ENCODE peak calls at places on chromosomes 3 and 15, in six cellular contexts. N is K562, C is GM12891, R is GM12878, X is HepG2, L is H1. E is an unnamed sample.

GRCh38 chr3:13079510-13079909 is 6.3 kb upstream of the IQSEC1 start:
- DNase-seq in N (no peak), C (no peak), R (no peak), X (no peak), L (no peak), E (no peak)

GRCh38 chr3:82676356-82677026 is 915.0 kb upstream of the GBE1 start:
- DNase-seq in N (no peak), C (no peak), R (no peak), X (no peak), L (no peak), E (no peak)

GRCh38 chr15:95565702-95566101 is 764.8 kb upstream of the NR2F2 start:
- DNase-seq in N (no peak), C (no peak), R (no peak), X (no peak), L (no peak), E (no peak)

GRCh38 chr15:69826818-69827174 is 270.9 kb downstream of the TLE3 start:
- DNase-seq in N (no peak), C (no peak), R (no peak), X (no peak), L (no peak), E (no peak)

GRCh38 chr3:48215466-48215865 is 7.8 kb upstream of the CAMP start:
- DNase-seq in N (no peak), C (no peak), R (no peak), X (no peak), L (no peak), E (no peak)

GRCh38 chr3:193788189-193788946 is 195.4 kb downstream of the OPA1 start:
- DNase-seq in N (peak), C (peak), R (peak), X (peak), L (peak), E (peak)

GRCh38 chr3:143098032-143098764 is 21.4 kb upstream of the CHST2 start:
- DNase-seq in N (no peak), C (no peak), R (no peak), X (no peak), L (no peak), E (no peak)

GRCh38 chr3:58188173-58188564 is 22.6 kb downstream of the DNASE1L3 start:
- DNase-seq in N (no peak), C (no peak), R (no peak), X (no peak), L (no peak), E (no peak)

GRCh38 chr3:184040010-184040409 is 8.5 kb downstream of the HTR3D start:
- DNase-seq in N (peak), C (no peak), R (no peak), X (peak), L (peak), E (no peak)

GRCh38 chr3:31356941-31357340 is 175.8 kb upstream of the STT3B start:
- DNase-seq in N (peak), C (no peak), R (no peak), X (no peak), L (no peak), E (no peak)

GRCh38 chr15:78236491-78236890 is 2.1 kb upstream of the ACSBG1 start:
- DNase-seq in N (no peak), C (no peak), R (no peak), X (no peak), L (no peak), E (no peak)

GRCh38 chr15:90231028-90232017 is 2.4 kb downstream of the CIB1 start:
- DNase-seq in N (no peak), C (peak), R (peak), X (no peak), L (no peak), E (peak)

GRCh38 chr3:149089395-149089794 is 3.1 kb upstream of the HLTF start:
- DNase-seq in N (no peak), C (no peak), R (no peak), X (no peak), L (no peak), E (no peak)

GRCh38 chr3:149087208-149087607 is 875 bp upstream of the HLTF start:
- DNase-seq in N (no peak), C (no peak), R (no peak), X (no peak), L (no peak), E (no peak)

GRCh38 chr3:149081772-149082171 is 4.6 kb downstream of the HLTF start:
- DNase-seq in N (no peak), C (no peak), R (no peak), X (no peak), L (no peak), E (no peak)

GRCh38 chr3:149086232-149086988 is at the start of gene HLTF:
- DNase-seq in N (peak), C (peak), R (peak), X (peak), L (peak), E (peak)

DNA sequence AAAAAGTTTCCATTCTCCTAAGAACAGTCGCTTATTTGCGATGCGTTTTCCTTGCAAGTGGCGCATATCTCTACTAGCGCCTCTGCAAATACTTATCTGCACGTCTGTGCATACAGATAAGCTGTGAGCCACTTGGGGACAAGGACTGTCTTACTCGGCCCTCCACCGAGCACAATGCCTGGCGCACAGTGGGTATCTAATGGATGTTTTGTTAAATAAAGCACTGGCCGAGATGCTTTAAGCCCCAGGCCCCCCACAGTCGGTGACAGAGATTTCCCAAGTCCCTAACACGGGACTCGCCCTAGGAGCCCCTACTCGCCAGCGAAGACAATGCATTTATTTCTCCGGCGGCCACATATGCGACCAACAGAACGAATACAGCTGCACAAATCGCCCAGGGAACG is 503 bp downstream of the HLTF start:
- DNase-seq in N (peak), C (no peak), R (no peak), X (peak), L (no peak), E (no peak)
- TF ChIP-seq TAF1 in N (peak), C (no peak), R (no peak), X (no peak), L (no peak), E (no peak)

DNA sequence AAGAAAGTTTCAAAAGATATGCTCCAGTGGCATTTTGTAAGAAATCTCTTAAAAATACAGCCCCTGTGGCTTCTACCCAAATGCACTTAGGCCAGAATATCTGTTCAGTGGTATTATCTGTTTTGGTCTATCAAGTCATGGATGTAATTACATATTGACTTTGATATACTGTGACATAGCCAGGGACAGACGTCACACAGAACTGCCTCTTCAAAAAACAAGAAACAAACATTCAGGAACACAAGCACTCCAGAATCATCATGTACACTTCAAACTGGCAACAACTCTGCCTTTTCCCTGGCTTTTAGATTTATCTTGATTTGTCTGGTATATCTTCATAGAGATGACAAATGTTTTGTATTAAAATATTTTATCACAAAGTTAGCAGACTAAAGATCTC is 240.3 kb downstream of the IL5RA start:
- DNase-seq in N (no peak), C (no peak), R (no peak), X (no peak), L (no peak), E (no peak)
- TF ChIP-seq POLR2A in N (no peak), C (no peak), R (no peak), X (no peak), L (no peak), E (no peak)

GRCh38 chr3:188947401-188947982 is 224.3 kb upstream of the TPRG1 start:
- DNase-seq in N (peak), C (no peak), R (no peak), X (no peak), L (peak), E (no peak)
- TF ChIP-seq TAF1 in N (no peak), C (no peak), R (no peak), X (no peak), L (no peak), E (no peak)

GRCh38 chr3:72153477-72154314 is 368.7 kb upstream of the PROK2 start:
- DNase-seq in N (no peak), C (no peak), R (no peak), X (no peak), L (no peak), E (no peak)

GRCh38 chr3:72157782-72158638 is 373.1 kb upstream of the PROK2 start:
- DNase-seq in N (no peak), C (no peak), R (no peak), X (no peak), L (no peak), E (no peak)

GRCh38 chr3:72152551-72153476 is 367.9 kb upstream of the PROK2 start:
- DNase-seq in N (peak), C (no peak), R (no peak), X (peak), L (no peak), E (no peak)

GRCh38 chr3:72154391-72155300 is 369.7 kb upstream of the PROK2 start:
- DNase-seq in N (no peak), C (no peak), R (no peak), X (no peak), L (no peak), E (no peak)

DNA sequence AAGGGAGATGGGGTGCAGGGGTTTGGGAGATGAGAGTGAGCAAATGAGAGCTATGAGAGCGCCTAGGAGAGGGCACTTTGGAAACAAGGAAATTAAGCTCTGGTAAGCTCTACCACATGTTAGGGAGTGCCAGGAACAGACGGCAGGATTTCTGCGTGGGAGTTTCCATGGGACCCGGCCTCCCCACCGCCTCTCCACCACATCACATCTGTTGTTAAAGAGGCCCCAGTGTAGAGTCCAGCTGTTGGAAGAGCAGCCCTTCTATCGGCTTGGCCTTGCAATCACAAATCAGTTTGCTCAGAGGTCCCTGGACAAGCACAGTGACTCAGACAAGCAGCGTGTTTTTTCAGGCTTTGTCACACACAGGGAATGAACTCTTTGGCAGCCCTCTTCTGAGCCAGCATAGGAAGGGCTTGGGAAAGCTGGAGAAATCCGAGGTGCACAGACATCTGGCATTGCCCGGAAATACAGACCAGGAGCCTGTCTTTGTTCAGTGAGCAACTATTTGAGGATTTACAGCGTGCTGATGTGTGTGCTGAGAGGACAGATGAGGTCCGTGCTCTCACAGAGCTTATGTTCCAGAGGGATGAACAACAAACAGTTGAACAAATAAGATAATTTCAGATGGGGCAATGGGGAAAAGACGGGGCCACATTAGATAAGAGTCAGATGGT is 370.6 kb upstream of the PROK2 start:
- DNase-seq in N (peak), C (no peak), R (no peak), X (peak), L (no peak), E (no peak)
- TF ChIP-seq POLR2A in N (no peak), C (no peak), R (no peak), X (no peak), L (no peak), E (no peak)

DNA sequence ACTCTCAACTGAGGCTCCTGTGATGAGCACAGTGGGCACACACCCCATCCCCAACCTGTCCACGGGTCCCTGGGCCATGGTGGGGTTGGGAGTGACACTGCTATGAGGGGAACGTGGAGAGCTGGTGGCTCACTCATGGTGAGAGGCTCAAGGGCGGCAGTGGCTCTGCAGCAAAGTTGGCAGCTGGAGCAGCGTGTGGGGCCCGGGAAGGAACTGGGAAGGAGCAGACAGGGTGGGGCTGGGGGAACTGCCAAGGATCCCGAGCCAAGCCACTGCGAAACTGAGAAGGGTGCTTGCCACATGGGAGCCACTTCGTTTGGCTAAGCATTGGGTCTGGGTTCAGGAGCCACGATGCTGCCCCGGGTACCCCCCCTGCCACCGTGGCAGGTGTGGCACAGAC is 80.1 kb downstream of the SNRK start:
- DNase-seq in N (no peak), C (no peak), R (no peak), X (no peak), L (no peak), E (no peak)
- TF ChIP-seq TAF1 in N (no peak), C (no peak), R (no peak), X (no peak), L (no peak), E (no peak)

DNA sequence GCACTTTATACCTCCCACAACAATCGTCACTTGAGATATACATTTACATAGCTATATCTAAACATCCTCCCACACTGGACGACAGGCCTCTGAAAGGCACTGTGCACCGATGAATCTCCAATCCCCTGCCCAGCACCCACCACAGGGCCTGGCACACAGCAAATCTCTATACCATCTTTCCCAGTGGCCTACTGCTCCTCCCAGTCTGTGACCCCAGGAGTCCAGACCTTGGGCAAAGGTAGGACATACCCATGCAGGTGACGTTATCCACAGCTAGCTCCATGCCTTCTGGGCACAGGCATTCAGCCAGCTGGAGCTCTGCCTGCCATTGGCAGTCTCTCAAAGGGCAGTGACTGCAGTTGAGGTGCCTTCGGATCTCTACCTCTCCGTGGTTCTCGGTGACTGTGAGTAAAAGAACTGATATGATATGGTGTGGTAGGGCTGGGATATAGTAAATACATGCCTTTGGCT is 5.8 kb downstream of the LTK start:
- DNase-seq in N (no peak), C (no peak), R (no peak), X (no peak), L (no peak), E (no peak)
- TF ChIP-seq POLR2A in N (no peak), C (no peak), R (no peak), X (no peak), L (no peak), E (no peak)

GRCh38 chr3:134627831-134628230 is 23.0 kb downstream of the KY start:
- DNase-seq in N (no peak), C (no peak), R (no peak), X (no peak), L (peak), E (no peak)
- TF ChIP-seq TAF1 in N (no peak), C (no peak), R (no peak), X (no peak), L (no peak), E (no peak)

DNA sequence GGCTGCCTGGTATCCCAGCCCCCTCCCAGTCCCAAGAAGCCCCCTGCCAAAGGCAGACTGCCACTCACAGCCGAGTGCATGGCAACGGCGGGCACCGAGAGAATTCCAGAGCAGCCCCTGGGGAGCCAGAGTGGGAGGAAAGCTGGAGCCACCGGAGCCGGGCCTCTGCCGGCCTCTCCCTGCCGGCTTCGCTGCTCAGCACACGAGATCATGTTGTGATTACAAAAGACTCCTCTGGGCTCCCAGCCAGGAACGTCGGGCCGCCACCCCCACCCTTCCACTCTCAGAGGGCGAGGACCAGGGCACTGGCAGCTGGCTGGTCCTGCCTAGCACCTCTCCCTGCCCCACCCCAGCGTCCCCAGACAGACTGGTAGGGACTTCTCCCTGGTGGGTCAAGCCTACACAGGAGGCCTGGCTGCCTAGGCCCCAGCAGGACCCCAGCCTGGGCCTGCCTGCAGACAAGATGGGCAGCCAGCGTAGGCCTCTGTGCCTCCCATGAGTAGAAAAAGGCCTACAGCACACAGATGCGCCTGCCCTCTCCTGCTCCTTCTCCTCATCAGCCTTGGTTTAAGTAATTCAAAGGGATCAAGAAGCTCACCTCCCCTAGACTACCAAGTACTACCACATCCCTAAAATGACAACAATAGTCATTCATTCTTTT is at the start of gene CCDC9B:
- DNase-seq in N (peak), C (no peak), R (no peak), X (peak), L (peak), E (no peak)
- TF ChIP-seq POLR2A in N (no peak), C (no peak), R (no peak), X (no peak), L (no peak), E (no peak)

GRCh38 chr3:170524072-170524471 is 61.8 kb downstream of the SLC7A14 start:
- DNase-seq in N (no peak), C (no peak), R (no peak), X (no peak), L (no peak), E (no peak)
- TF ChIP-seq TAF1 in N (no peak), C (no peak), R (no peak), X (no peak), L (no peak), E (no peak)

E was measured in GM12892.